ENCODE peak calls at places on chromosomes 3 and 15, in five cellular contexts. R is SK-N-SH, X is sigmoid colon, Q is stomach, H is transverse colon. W is an unnamed sample.

GRCh38 chr3:141330718-141331369 is 37.5 kb upstream of the ZBTB38 start:
- DNase-seq in Q (no peak), R (no peak), X (no peak), H (no peak), W (no peak)

GRCh38 chr15:73748731-73749130 is 4.4 kb downstream of the INSYN1 start:
- DNase-seq in H (no peak), Q (no peak), R (no peak), X (no peak), W (no peak)

GRCh38 chr3:32109256-32109655 is 2.8 kb downstream of the GPD1L start:
- DNase-seq in Q (peak; percentile 60), R (peak; percentile 46), H (peak; percentile 75), X (peak; percentile 98), W (peak; percentile 85)

GRCh38 chr15:82621970-82622369 is 25.2 kb downstream of the CPEB1 start:
- DNase-seq in R (peak; percentile 25), H (no peak), Q (no peak), X (no peak), W (no peak)

GRCh38 chr3:147119346-147119745 is 287.0 kb downstream of the ZIC4 start:
- DNase-seq in Q (no peak), X (no peak), H (no peak), R (no peak), W (no peak)

GRCh38 chr3:157274644-157275137 is 114.7 kb upstream of the CCNL1 start:
- DNase-seq in H (no peak), X (no peak), Q (no peak), R (no peak), W (no peak)

GRCh38 chr3:172846103-172846561 is 95.6 kb downstream of the ECT2 start:
- DNase-seq in Q (no peak), R (no peak), H (no peak), X (no peak), W (no peak)

GRCh38 chr3:187750041-187750512 is 4.8 kb upstream of the BCL6 start:
- DNase-seq in H (peak; percentile 74), Q (peak; percentile 84), X (peak; percentile 78), R (no peak), W (no peak)

GRCh38 chr3:131260525-131260924 is 121.0 kb upstream of the NUDT16 start:
- DNase-seq in R (no peak), X (no peak), Q (no peak), H (no peak), W (no peak)

GRCh38 chr3:193857996-193858395 is 265.0 kb downstream of the OPA1 start:
- DNase-seq in H (no peak), R (no peak), Q (no peak), X (peak; percentile 71), W (peak; percentile 79)

GRCh38 chr15:90690585-90690984 is 26.6 kb upstream of the BLM start:
- DNase-seq in R (no peak), H (no peak), Q (no peak), X (no peak), W (no peak)

GRCh38 chr3:139537325-139537724 is 2.2 kb downstream of the RBP1 start:
- DNase-seq in R (peak; percentile 64), X (no peak), Q (no peak), H (no peak), W (no peak)

GRCh38 chr15:91988071-91988470 is 134.6 kb downstream of the SLCO3A1 start:
- DNase-seq in R (no peak), Q (no peak), X (no peak), H (no peak), W (no peak)

GRCh38 chr15:56160966-56161365 is 82.7 kb downstream of the RFX7 start:
- DNase-seq in R (no peak), Q (no peak), X (no peak), H (no peak), W (no peak)

GRCh38 chr15:40241305-40242215 is 2.7 kb downstream of the PAK6 start:
- DNase-seq in X (peak; percentile 56), H (no peak), R (no peak), Q (peak; percentile 15), W (no peak)

GRCh38 chr15:48631191-48631770 is 14.2 kb downstream of the FBN1 start:
- DNase-seq in H (no peak), R (no peak), Q (no peak), X (no peak), W (no peak)

GRCh38 chr15:38670142-38671002 is 105.8 kb upstream of the RASGRP1 start:
- DNase-seq in Q (no peak), R (no peak), H (peak; percentile 25), X (no peak), W (no peak)

GRCh38 chr3:154791611-154792010 is 288.5 kb upstream of the MME start:
- DNase-seq in R (no peak), Q (no peak), X (no peak), H (no peak), W (no peak)

GRCh38 chr3:116186128-116186527 is 259.2 kb downstream of the LSAMP start:
- DNase-seq in R (no peak), H (no peak), X (no peak), Q (no peak), W (no peak)

GRCh38 chr3:55896155-55896554 is 409.0 kb upstream of the WNT5A start:
- DNase-seq in R (no peak), X (no peak), H (no peak), Q (no peak), W (no peak)

GRCh38 chr3:142319094-142319493 is 93.7 kb upstream of the GK5 start:
- DNase-seq in Q (no peak), H (no peak), X (no peak), R (no peak), W (no peak)

GRCh38 chr3:195914648-195915473 is 6.5 kb upstream of the TNK2 start:
- DNase-seq in H (peak; percentile 94), Q (peak; percentile 95), R (peak; percentile 91), X (peak; percentile 97), W (peak; percentile 83)

GRCh38 chr3:57972421-57973111 is 35.7 kb upstream of the FLNB start:
- DNase-seq in R (no peak), Q (peak; percentile 56), H (peak; percentile 87), X (no peak), W (no peak)

GRCh38 chr3:48685603-48686511 is at the start of gene NCKIPSD:
- DNase-seq in X (peak; percentile 93), H (peak; percentile 92), Q (peak; percentile 94), R (peak; percentile 98), W (peak; percentile 86)

GRCh38 chr3:195063596-195064193 is 207.3 kb downstream of the XXYLT1 start:
- DNase-seq in X (no peak), H (peak; percentile 24), R (no peak), Q (peak; percentile 47), W (no peak)

GRCh38 chr3:109729111-109729510 is 391.8 kb upstream of the DPPA4 start:
- DNase-seq in R (no peak), Q (no peak), X (no peak), H (no peak), W (no peak)

GRCh38 chr15:74193305-74193718 is 9.3 kb downstream of the STRA6 start:
- DNase-seq in Q (no peak), H (no peak), X (no peak), R (no peak), W (no peak)

DNA sequence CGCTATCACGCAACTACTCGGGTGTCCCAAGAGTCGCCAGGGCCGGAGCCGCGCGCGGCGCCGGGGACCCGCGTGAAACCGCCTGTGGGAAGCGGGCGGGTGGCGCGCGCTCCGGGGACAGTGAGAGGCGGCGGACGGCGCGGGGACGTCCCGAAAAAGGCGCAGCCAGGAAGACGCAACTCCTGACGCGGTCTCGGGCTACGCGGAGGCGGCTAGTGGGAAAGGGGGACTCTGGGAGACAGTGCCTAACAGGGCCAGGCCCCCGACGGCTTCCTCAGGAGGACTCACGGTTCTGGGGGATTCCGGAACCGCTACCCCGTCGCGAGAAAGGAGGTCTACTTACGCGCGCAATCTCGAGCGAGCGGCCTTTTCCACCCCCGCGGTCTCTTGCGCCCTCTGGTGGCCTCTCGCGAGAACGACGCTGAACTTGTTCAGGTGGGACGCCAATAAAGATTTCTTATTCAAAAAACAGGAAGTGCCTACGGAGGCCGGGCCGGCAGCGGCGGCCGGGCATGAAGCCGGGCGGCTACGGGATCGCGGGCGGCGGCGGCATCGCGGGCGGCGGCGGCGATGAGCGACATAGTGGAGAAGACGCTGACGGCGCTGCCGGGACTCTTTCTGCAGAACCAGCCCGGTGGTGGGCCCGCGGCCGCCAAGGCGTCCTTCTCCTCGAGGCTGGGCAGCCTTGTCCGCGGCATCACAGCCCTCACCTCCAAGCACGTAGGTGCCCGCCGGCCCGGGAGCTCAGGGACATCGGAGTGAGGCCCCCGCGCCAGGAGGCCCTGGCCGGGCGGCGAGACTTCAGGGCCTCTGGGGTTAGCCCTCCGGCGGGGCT is at the start of gene AP4E1:
- DNase-seq in H (peak; percentile 94), R (peak; percentile 90), Q (peak; percentile 93), X (peak; percentile 96), W (peak; percentile 80)
- TF ChIP-seq EP300 in H (peak; percentile 56), R (peak; percentile 59), Q (no peak), X (no peak), W (peak; percentile 96)

GRCh38 chr15:57324590-57324890 is 51.8 kb upstream of the CGNL1 start:
- DNase-seq in Q (no peak), X (no peak), R (no peak), H (no peak), W (no peak)

GRCh38 chr15:57324944-57325679 is 51.2 kb upstream of the CGNL1 start:
- DNase-seq in Q (no peak), R (no peak), H (no peak), X (no peak), W (no peak)

GRCh38 chr15:57323299-57323805 is 53.0 kb upstream of the CGNL1 start:
- DNase-seq in Q (no peak), R (no peak), H (no peak), X (no peak), W (no peak)

GRCh38 chr15:57322602-57323250 is 53.6 kb upstream of the CGNL1 start:
- DNase-seq in Q (no peak), X (no peak), R (no peak), H (no peak), W (no peak)

GRCh38 chr15:57323806-57324589 is 52.3 kb upstream of the CGNL1 start:
- DNase-seq in R (peak; percentile 62), Q (no peak), X (no peak), H (peak; percentile 84), W (no peak)
- H3K4me3 ChIP-seq in R (no peak overlapping the region), Q (no peak overlapping the region), X (no peak overlapping the region), H (no peak overlapping the region), W (no peak overlapping the region)

GRCh38 chr3:45861043-45861846 is 19.3 kb upstream of the LZTFL1 start:
- DNase-seq in R (no peak), Q (no peak), H (no peak), X (no peak), W (no peak)
- H3K27ac ChIP-seq in R (no peak overlapping the region), Q (no peak overlapping the region), H (no peak overlapping the region), X (no peak overlapping the region), W (no peak overlapping the region)

GRCh38 chr15:77066961-77067690 is 3.8 kb downstream of the TSPAN3 start:
- DNase-seq in R (no peak), Q (no peak), H (no peak), X (no peak), W (no peak)
- TF ChIP-seq EP300 in R (no peak), Q (no peak), H (peak; percentile 46), X (no peak), W (no peak)

DNA sequence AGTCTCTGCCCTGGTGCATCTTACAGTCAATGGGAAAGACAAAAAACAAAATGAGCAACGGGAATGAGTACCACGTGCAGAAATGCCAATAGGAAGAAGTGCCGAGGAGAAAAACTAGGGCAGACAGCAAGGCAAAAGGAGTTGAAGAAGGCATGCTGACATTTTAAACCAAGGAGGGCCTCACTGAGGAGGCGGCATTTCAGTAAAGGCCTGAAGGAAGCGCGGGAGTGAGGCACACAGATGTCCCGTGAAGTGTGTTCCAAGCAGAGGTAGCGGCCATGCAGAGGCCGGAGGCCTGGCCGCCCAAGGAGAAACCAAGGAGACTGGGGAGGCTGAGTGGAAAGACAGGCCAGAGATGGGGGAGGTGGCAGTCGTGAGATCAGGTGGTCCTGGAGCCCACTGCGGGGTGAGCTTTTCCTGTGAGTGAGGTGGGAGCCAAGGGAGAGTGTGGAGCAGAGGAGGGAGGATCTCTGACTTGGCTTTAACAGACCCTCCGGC is 34.8 kb downstream of the DNAJB8 start:
- DNase-seq in R (no peak), Q (no peak), X (no peak), H (no peak), W (no peak)
- H3K4me3 ChIP-seq in R (no peak overlapping the region), Q (no peak overlapping the region), X (no peak overlapping the region), H (no peak overlapping the region), W (no peak overlapping the region)